ENCODE peak calls at places on chromosomes 2 and 18, in ten cellular contexts. One of them, this sample, is unnamed.

GRCh38 chr2:161136696-161137324 is 23.4 kb upstream of the TANK start:
- DNase-seq in neuronal stem cell: no peak
- DNase-seq in mucosa of gallbladder: no peak
- DNase-seq in endothelial cell: no peak
- DNase-seq in type B pancreatic cell: no peak
- DNase-seq in suprapubic skin: no peak
- DNase-seq in fibroblast of lung: no peak
- DNase-seq in cardiac muscle cell: peak
- DNase-seq in HT-29: peak
- DNase-seq in CD8-positive, alpha-beta memory T cell: peak
- DNase-seq in this sample: no peak

GRCh38 chr2:28704621-28705020 is 47.0 kb upstream of the PPP1CB start:
- DNase-seq in cardiac muscle cell: no peak
- DNase-seq in CD8-positive, alpha-beta memory T cell: no peak
- DNase-seq in neuronal stem cell: no peak
- DNase-seq in fibroblast of lung: no peak
- DNase-seq in mucosa of gallbladder: no peak
- DNase-seq in HT-29: no peak
- DNase-seq in type B pancreatic cell: no peak
- DNase-seq in endothelial cell: no peak
- DNase-seq in suprapubic skin: no peak
- DNase-seq in this sample: no peak

GRCh38 chr2:226993171-226993570 is 157.3 kb downstream of the RHBDD1 start:
- DNase-seq in type B pancreatic cell: no peak
- DNase-seq in fibroblast of lung: no peak
- DNase-seq in endothelial cell: no peak
- DNase-seq in HT-29: no peak
- DNase-seq in suprapubic skin: no peak
- DNase-seq in neuronal stem cell: no peak
- DNase-seq in cardiac muscle cell: no peak
- DNase-seq in mucosa of gallbladder: no peak
- DNase-seq in CD8-positive, alpha-beta memory T cell: no peak
- DNase-seq in this sample: no peak

GRCh38 chr2:220499281-220499680 is 871.9 kb downstream of the SLC4A3 start:
- DNase-seq in endothelial cell: no peak
- DNase-seq in neuronal stem cell: no peak
- DNase-seq in HT-29: no peak
- DNase-seq in suprapubic skin: no peak
- DNase-seq in mucosa of gallbladder: peak
- DNase-seq in fibroblast of lung: peak
- DNase-seq in cardiac muscle cell: peak
- DNase-seq in CD8-positive, alpha-beta memory T cell: no peak
- DNase-seq in type B pancreatic cell: no peak
- DNase-seq in this sample: no peak

GRCh38 chr2:126877861-126878565 is 20.7 kb upstream of the TEX51 start:
- DNase-seq in endothelial cell: no peak
- DNase-seq in suprapubic skin: peak
- DNase-seq in type B pancreatic cell: no peak
- DNase-seq in mucosa of gallbladder: no peak
- DNase-seq in cardiac muscle cell: no peak
- DNase-seq in neuronal stem cell: no peak
- DNase-seq in CD8-positive, alpha-beta memory T cell: no peak
- DNase-seq in fibroblast of lung: no peak
- DNase-seq in HT-29: no peak
- DNase-seq in this sample: no peak

GRCh38 chr2:165120740-165121467 is 82.9 kb downstream of the SCN3A start:
- DNase-seq in mucosa of gallbladder: no peak
- DNase-seq in HT-29: no peak
- DNase-seq in cardiac muscle cell: no peak
- DNase-seq in type B pancreatic cell: no peak
- DNase-seq in fibroblast of lung: no peak
- DNase-seq in neuronal stem cell: no peak
- DNase-seq in endothelial cell: no peak
- DNase-seq in CD8-positive, alpha-beta memory T cell: no peak
- DNase-seq in suprapubic skin: no peak
- DNase-seq in this sample: no peak

GRCh38 chr2:179180242-179180641 is 84.4 kb downstream of the SESTD1 start:
- DNase-seq in mucosa of gallbladder: no peak
- DNase-seq in endothelial cell: no peak
- DNase-seq in neuronal stem cell: no peak
- DNase-seq in type B pancreatic cell: no peak
- DNase-seq in fibroblast of lung: no peak
- DNase-seq in suprapubic skin: no peak
- DNase-seq in CD8-positive, alpha-beta memory T cell: no peak
- DNase-seq in cardiac muscle cell: no peak
- DNase-seq in HT-29: no peak
- DNase-seq in this sample: no peak

GRCh38 chr18:10453885-10454772 is at the start of gene APCDD1:
- DNase-seq in fibroblast of lung: peak
- DNase-seq in type B pancreatic cell: peak
- DNase-seq in neuronal stem cell: peak
- DNase-seq in cardiac muscle cell: peak
- DNase-seq in suprapubic skin: peak
- DNase-seq in HT-29: no peak
- DNase-seq in endothelial cell: peak
- DNase-seq in mucosa of gallbladder: peak
- DNase-seq in CD8-positive, alpha-beta memory T cell: no peak
- DNase-seq in this sample: no peak

GRCh38 chr2:221553333-221553732 is 18.8 kb downstream of the EPHA4 start:
- DNase-seq in endothelial cell: no peak
- DNase-seq in mucosa of gallbladder: no peak
- DNase-seq in neuronal stem cell: peak
- DNase-seq in cardiac muscle cell: no peak
- DNase-seq in CD8-positive, alpha-beta memory T cell: no peak
- DNase-seq in HT-29: no peak
- DNase-seq in suprapubic skin: no peak
- DNase-seq in type B pancreatic cell: no peak
- DNase-seq in fibroblast of lung: no peak
- DNase-seq in this sample: no peak

GRCh38 chr2:227479865-227480475 is 8.0 kb downstream of the AGFG1 start:
- DNase-seq in type B pancreatic cell: no peak
- DNase-seq in endothelial cell: no peak
- DNase-seq in CD8-positive, alpha-beta memory T cell: no peak
- DNase-seq in suprapubic skin: no peak
- DNase-seq in HT-29: peak
- DNase-seq in fibroblast of lung: peak
- DNase-seq in mucosa of gallbladder: no peak
- DNase-seq in cardiac muscle cell: peak
- DNase-seq in neuronal stem cell: no peak
- DNase-seq in this sample: no peak

GRCh38 chr2:240217431-240218301 is 77.2 kb upstream of the OTOS start:
- DNase-seq in mucosa of gallbladder: no peak
- DNase-seq in endothelial cell: no peak
- DNase-seq in fibroblast of lung: no peak
- DNase-seq in type B pancreatic cell: no peak
- DNase-seq in suprapubic skin: peak
- DNase-seq in CD8-positive, alpha-beta memory T cell: no peak
- DNase-seq in cardiac muscle cell: no peak
- DNase-seq in neuronal stem cell: no peak
- DNase-seq in HT-29: peak
- DNase-seq in this sample: no peak

GRCh38 chr2:225399509-225399908 is at the start of gene NYAP2:
- DNase-seq in type B pancreatic cell: no peak
- DNase-seq in fibroblast of lung: no peak
- DNase-seq in HT-29: no peak
- DNase-seq in endothelial cell: no peak
- DNase-seq in cardiac muscle cell: no peak
- DNase-seq in suprapubic skin: no peak
- DNase-seq in CD8-positive, alpha-beta memory T cell: no peak
- DNase-seq in mucosa of gallbladder: no peak
- DNase-seq in neuronal stem cell: no peak
- DNase-seq in this sample: no peak

GRCh38 chr2:72745679-72746368 is 80.0 kb downstream of the EXOC6B start:
- DNase-seq in neuronal stem cell: peak
- DNase-seq in CD8-positive, alpha-beta memory T cell: peak
- DNase-seq in type B pancreatic cell: no peak
- DNase-seq in suprapubic skin: no peak
- DNase-seq in fibroblast of lung: peak
- DNase-seq in endothelial cell: peak
- DNase-seq in HT-29: peak
- DNase-seq in cardiac muscle cell: peak
- DNase-seq in mucosa of gallbladder: no peak
- DNase-seq in this sample: no peak

GRCh38 chr18:54672846-54673475 is 81.9 kb downstream of the DYNAP start:
- DNase-seq in cardiac muscle cell: no peak
- DNase-seq in endothelial cell: no peak
- DNase-seq in suprapubic skin: no peak
- DNase-seq in neuronal stem cell: peak
- DNase-seq in CD8-positive, alpha-beta memory T cell: no peak
- DNase-seq in type B pancreatic cell: no peak
- DNase-seq in mucosa of gallbladder: peak
- DNase-seq in fibroblast of lung: no peak
- DNase-seq in HT-29: peak
- DNase-seq in this sample: no peak

GRCh38 chr2:64608867-64609228 is 44.9 kb downstream of the SERTAD2 start:
- DNase-seq in cardiac muscle cell: no peak
- DNase-seq in mucosa of gallbladder: no peak
- DNase-seq in CD8-positive, alpha-beta memory T cell: no peak
- DNase-seq in fibroblast of lung: no peak
- DNase-seq in type B pancreatic cell: no peak
- DNase-seq in suprapubic skin: peak
- DNase-seq in endothelial cell: no peak
- DNase-seq in HT-29: no peak
- DNase-seq in neuronal stem cell: no peak
- DNase-seq in this sample: no peak

GRCh38 chr18:5158587-5158986 is 38.5 kb downstream of the AKAIN1 start:
- DNase-seq in neuronal stem cell: no peak
- DNase-seq in HT-29: no peak
- DNase-seq in CD8-positive, alpha-beta memory T cell: no peak
- DNase-seq in endothelial cell: no peak
- DNase-seq in mucosa of gallbladder: no peak
- DNase-seq in fibroblast of lung: no peak
- DNase-seq in cardiac muscle cell: no peak
- DNase-seq in suprapubic skin: no peak
- DNase-seq in type B pancreatic cell: no peak
- DNase-seq in this sample: no peak

GRCh38 chr18:13614701-13615288 is 111.6 kb downstream of the FAM210A start:
- DNase-seq in HT-29: no peak
- DNase-seq in fibroblast of lung: no peak
- DNase-seq in CD8-positive, alpha-beta memory T cell: peak
- DNase-seq in type B pancreatic cell: no peak
- DNase-seq in suprapubic skin: no peak
- DNase-seq in mucosa of gallbladder: no peak
- DNase-seq in cardiac muscle cell: no peak
- DNase-seq in neuronal stem cell: no peak
- DNase-seq in endothelial cell: no peak
- DNase-seq in this sample: peak

GRCh38 chr18:64966667-64967066 is 784.1 kb upstream of the CDH7 start:
- DNase-seq in type B pancreatic cell: no peak
- DNase-seq in CD8-positive, alpha-beta memory T cell: no peak
- DNase-seq in neuronal stem cell: peak
- DNase-seq in HT-29: no peak
- DNase-seq in cardiac muscle cell: no peak
- DNase-seq in endothelial cell: no peak
- DNase-seq in mucosa of gallbladder: no peak
- DNase-seq in fibroblast of lung: no peak
- DNase-seq in suprapubic skin: no peak
- DNase-seq in this sample: no peak

GRCh38 chr2:128237081-128237534 is 81.6 kb downstream of the HS6ST1 start:
- DNase-seq in neuronal stem cell: no peak
- DNase-seq in type B pancreatic cell: no peak
- DNase-seq in endothelial cell: no peak
- DNase-seq in mucosa of gallbladder: no peak
- DNase-seq in CD8-positive, alpha-beta memory T cell: no peak
- DNase-seq in cardiac muscle cell: no peak
- DNase-seq in suprapubic skin: no peak
- DNase-seq in HT-29: no peak
- DNase-seq in fibroblast of lung: peak
- DNase-seq in this sample: no peak

GRCh38 chr2:196544906-196545433 is 94.5 kb upstream of the CCDC150 start:
- DNase-seq in endothelial cell: no peak
- DNase-seq in cardiac muscle cell: no peak
- DNase-seq in mucosa of gallbladder: no peak
- DNase-seq in type B pancreatic cell: no peak
- DNase-seq in suprapubic skin: no peak
- DNase-seq in neuronal stem cell: no peak
- DNase-seq in fibroblast of lung: no peak
- DNase-seq in CD8-positive, alpha-beta memory T cell: no peak
- DNase-seq in HT-29: no peak
- DNase-seq in this sample: no peak

GRCh38 chr2:74138219-74138951 is 9.3 kb downstream of the BOLA3 start:
- DNase-seq in fibroblast of lung: no peak
- DNase-seq in mucosa of gallbladder: no peak
- DNase-seq in neuronal stem cell: no peak
- DNase-seq in cardiac muscle cell: no peak
- DNase-seq in endothelial cell: no peak
- DNase-seq in type B pancreatic cell: no peak
- DNase-seq in suprapubic skin: no peak
- DNase-seq in HT-29: no peak
- DNase-seq in CD8-positive, alpha-beta memory T cell: no peak
- DNase-seq in this sample: no peak

GRCh38 chr18:8721716-8722115 is 16.4 kb downstream of the MTCL1 start:
- DNase-seq in fibroblast of lung: no peak
- DNase-seq in suprapubic skin: no peak
- DNase-seq in mucosa of gallbladder: peak
- DNase-seq in neuronal stem cell: no peak
- DNase-seq in HT-29: peak
- DNase-seq in type B pancreatic cell: no peak
- DNase-seq in CD8-positive, alpha-beta memory T cell: no peak
- DNase-seq in endothelial cell: no peak
- DNase-seq in cardiac muscle cell: peak
- DNase-seq in this sample: no peak

GRCh38 chr2:2664989-2665833 is 334.1 kb upstream of the MYT1L start:
- DNase-seq in endothelial cell: no peak
- DNase-seq in suprapubic skin: no peak
- DNase-seq in cardiac muscle cell: peak
- DNase-seq in neuronal stem cell: no peak
- DNase-seq in type B pancreatic cell: no peak
- DNase-seq in CD8-positive, alpha-beta memory T cell: no peak
- DNase-seq in HT-29: no peak
- DNase-seq in mucosa of gallbladder: peak
- DNase-seq in fibroblast of lung: peak
- DNase-seq in this sample: no peak

GRCh38 chr2:27832396-27832795 is 57.8 kb downstream of the RBKS start:
- DNase-seq in mucosa of gallbladder: no peak
- DNase-seq in endothelial cell: no peak
- DNase-seq in suprapubic skin: no peak
- DNase-seq in cardiac muscle cell: peak
- DNase-seq in CD8-positive, alpha-beta memory T cell: no peak
- DNase-seq in neuronal stem cell: no peak
- DNase-seq in type B pancreatic cell: no peak
- DNase-seq in HT-29: no peak
- DNase-seq in fibroblast of lung: peak
- DNase-seq in this sample: no peak

GRCh38 chr2:84741182-84741822 is 139.6 kb downstream of the TRABD2A start:
- DNase-seq in suprapubic skin: no peak
- DNase-seq in cardiac muscle cell: peak
- DNase-seq in type B pancreatic cell: no peak
- DNase-seq in endothelial cell: no peak
- DNase-seq in mucosa of gallbladder: no peak
- DNase-seq in neuronal stem cell: no peak
- DNase-seq in fibroblast of lung: peak
- DNase-seq in HT-29: peak
- DNase-seq in CD8-positive, alpha-beta memory T cell: peak
- DNase-seq in this sample: peak

GRCh38 chr2:201021914-201022313 is 49.6 kb downstream of the HYCC2 start:
- DNase-seq in CD8-positive, alpha-beta memory T cell: no peak
- DNase-seq in type B pancreatic cell: no peak
- DNase-seq in endothelial cell: no peak
- DNase-seq in mucosa of gallbladder: no peak
- DNase-seq in suprapubic skin: no peak
- DNase-seq in HT-29: no peak
- DNase-seq in fibroblast of lung: no peak
- DNase-seq in neuronal stem cell: no peak
- DNase-seq in cardiac muscle cell: peak
- DNase-seq in this sample: no peak

GRCh38 chr2:54161660-54162059 is 46.2 kb downstream of the ACYP2 start:
- DNase-seq in CD8-positive, alpha-beta memory T cell: no peak
- DNase-seq in type B pancreatic cell: no peak
- DNase-seq in cardiac muscle cell: no peak
- DNase-seq in suprapubic skin: no peak
- DNase-seq in fibroblast of lung: peak
- DNase-seq in mucosa of gallbladder: no peak
- DNase-seq in endothelial cell: no peak
- DNase-seq in neuronal stem cell: no peak
- DNase-seq in HT-29: peak
- DNase-seq in this sample: no peak

GRCh38 chr2:16280081-16280480 is 339.7 kb downstream of the MYCN start:
- DNase-seq in neuronal stem cell: no peak
- DNase-seq in endothelial cell: no peak
- DNase-seq in fibroblast of lung: no peak
- DNase-seq in type B pancreatic cell: no peak
- DNase-seq in HT-29: no peak
- DNase-seq in CD8-positive, alpha-beta memory T cell: no peak
- DNase-seq in mucosa of gallbladder: no peak
- DNase-seq in suprapubic skin: no peak
- DNase-seq in cardiac muscle cell: no peak
- DNase-seq in this sample: no peak